ENCODE peak calls at places on chromosomes 1 and 21, in five cellular contexts. X, A, N, R and S are unnamed samples.

GRCh38 chr1:32208463-32208862 is 426 bp upstream of the DCDC2B start:
- DNase-seq in X (no peak), A (no peak), N (no peak), R (no peak), S (no peak)

GRCh38 chr1:161019767-161020572 is 982 bp downstream of the F11R start:
- DNase-seq in X (peak), A (peak), N (no peak), R (no peak), S (no peak)

GRCh38 chr1:173269490-173270230 is 62.5 kb upstream of the TNFSF4 start:
- DNase-seq in X (no peak), A (no peak), N (no peak), R (no peak), S (no peak)

GRCh38 chr1:9798236-9799130 is 25.3 kb downstream of the CLSTN1 start:
- DNase-seq in X (no peak), A (no peak), N (no peak), R (no peak), S (peak)

GRCh38 chr1:42913426-42914091 is 45.1 kb downstream of the SLC2A1 start:
- DNase-seq in X (no peak), A (no peak), N (no peak), R (no peak), S (no peak)

GRCh38 chr1:23720256-23720995 is 22.8 kb upstream of the ELOA start:
- DNase-seq in X (no peak), A (no peak), N (no peak), R (no peak), S (no peak)

GRCh38 chr21:33961061-33961460 is 45.5 kb upstream of the ATP5PO start:
- DNase-seq in X (no peak), A (no peak), N (no peak), R (no peak), S (no peak)

GRCh38 chr1:48610628-48611542 is 138.9 kb upstream of the SPATA6 start:
- DNase-seq in X (peak), A (no peak), N (no peak), R (no peak), S (no peak)

GRCh38 chr1:78072216-78072615 is 26.4 kb downstream of the GIPC2 start:
- DNase-seq in X (no peak), A (no peak), N (no peak), R (no peak), S (no peak)

GRCh38 chr1:6249732-6250689 is 6.0 kb downstream of the HES3 start:
- DNase-seq in X (no peak), A (no peak), N (no peak), R (no peak), S (no peak)

GRCh38 chr1:223700388-223700918 is 11.9 kb upstream of the CAPN2 start:
- DNase-seq in X (no peak), A (no peak), N (no peak), R (no peak), S (peak)

GRCh38 chr1:155122308-155122707 is 5.4 kb upstream of the EFNA1 start:
- DNase-seq in X (no peak), A (no peak), N (no peak), R (no peak), S (no peak)

GRCh38 chr1:24709748-24710416 is 35.4 kb upstream of the CLIC4 start:
- DNase-seq in X (no peak), A (no peak), N (no peak), R (no peak), S (no peak)

GRCh38 chr21:36059823-36060158 is 535 bp downstream of the SETD4 start:
- DNase-seq in X (peak), A (peak), N (no peak), R (no peak), S (peak)

GRCh38 chr1:151502035-151502728 is 9.0 kb upstream of the CGN start:
- DNase-seq in X (no peak), A (no peak), N (no peak), R (no peak), S (no peak)

GRCh38 chr1:212565571-212566305 is 42.8 kb upstream of the ATF3 start:
- DNase-seq in X (no peak), A (no peak), N (no peak), R (peak), S (no peak)

GRCh38 chr1:212568978-212569537 is 39.5 kb upstream of the ATF3 start:
- DNase-seq in X (no peak), A (no peak), N (no peak), R (no peak), S (no peak)

GRCh38 chr1:212565079-212565478 is 43.5 kb upstream of the ATF3 start:
- DNase-seq in X (no peak), A (no peak), N (no peak), R (peak), S (no peak)

GRCh38 chr1:212567676-212568075 is 40.9 kb upstream of the ATF3 start:
- DNase-seq in X (no peak), A (no peak), N (no peak), R (no peak), S (no peak)

DNA sequence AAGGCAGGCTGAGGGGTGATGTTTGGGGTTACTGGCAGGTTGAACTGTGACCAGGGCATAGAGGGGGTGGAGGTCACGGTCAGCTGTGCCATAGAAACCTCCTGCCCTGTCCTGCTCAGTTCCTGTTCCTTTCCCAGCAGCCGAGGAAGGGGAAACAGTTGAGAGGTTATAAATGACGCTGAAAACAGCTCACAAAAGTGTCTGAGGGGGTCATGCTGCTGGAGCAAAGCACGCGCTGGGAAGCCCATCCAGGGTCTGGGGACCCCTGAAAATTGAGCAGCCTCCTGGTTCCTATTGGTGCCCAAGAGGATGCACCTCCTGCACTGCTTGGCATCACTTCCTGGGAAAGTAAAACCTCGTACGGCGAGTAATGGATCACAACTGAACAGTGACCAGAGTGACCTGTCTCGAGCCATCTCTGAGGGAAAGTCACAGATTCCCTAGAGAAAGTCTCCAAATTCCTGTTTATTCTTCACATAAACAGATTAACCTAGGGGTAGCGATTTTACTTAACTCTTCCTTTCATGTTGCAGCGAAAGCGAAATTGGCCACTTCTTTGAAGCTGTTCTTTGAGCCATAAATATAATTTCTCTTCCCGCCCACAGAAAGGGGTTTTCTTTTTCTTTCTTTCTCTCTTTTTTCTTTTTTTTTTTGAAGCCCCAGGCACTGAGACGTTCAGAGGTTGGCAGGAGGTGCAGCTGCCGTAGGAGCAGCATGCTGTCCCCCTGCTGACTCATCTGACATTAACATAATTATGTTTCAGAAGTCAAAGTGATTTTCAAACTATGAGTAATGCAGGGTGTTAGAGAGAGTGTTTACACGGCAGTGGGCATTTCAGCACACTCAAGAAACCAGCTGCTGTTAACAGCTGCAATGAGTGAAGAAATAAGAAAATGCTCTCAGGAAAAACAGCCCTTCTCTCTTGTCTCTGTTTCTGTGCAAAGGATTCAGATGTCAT is 41.8 kb upstream of the ATF3 start:
- DNase-seq in X (peak), A (peak), N (peak), R (peak), S (no peak)
- TF ChIP-seq POLR2A in X (no peak), A (no peak), N (no peak), R (no peak), S (no peak)

GRCh38 chr1:198667186-198667585 is 28.3 kb downstream of the PTPRC start:
- DNase-seq in X (no peak), A (no peak), N (no peak), R (no peak), S (no peak)

GRCh38 chr1:198671136-198671535 is 32.3 kb downstream of the PTPRC start:
- DNase-seq in X (no peak), A (no peak), N (no peak), R (no peak), S (no peak)

GRCh38 chr1:198669771-198670170 is 30.9 kb downstream of the PTPRC start:
- DNase-seq in X (no peak), A (no peak), N (no peak), R (no peak), S (no peak)

GRCh38 chr1:198667796-198668195 is 29.0 kb downstream of the PTPRC start:
- DNase-seq in X (no peak), A (no peak), N (no peak), R (no peak), S (no peak)

DNA sequence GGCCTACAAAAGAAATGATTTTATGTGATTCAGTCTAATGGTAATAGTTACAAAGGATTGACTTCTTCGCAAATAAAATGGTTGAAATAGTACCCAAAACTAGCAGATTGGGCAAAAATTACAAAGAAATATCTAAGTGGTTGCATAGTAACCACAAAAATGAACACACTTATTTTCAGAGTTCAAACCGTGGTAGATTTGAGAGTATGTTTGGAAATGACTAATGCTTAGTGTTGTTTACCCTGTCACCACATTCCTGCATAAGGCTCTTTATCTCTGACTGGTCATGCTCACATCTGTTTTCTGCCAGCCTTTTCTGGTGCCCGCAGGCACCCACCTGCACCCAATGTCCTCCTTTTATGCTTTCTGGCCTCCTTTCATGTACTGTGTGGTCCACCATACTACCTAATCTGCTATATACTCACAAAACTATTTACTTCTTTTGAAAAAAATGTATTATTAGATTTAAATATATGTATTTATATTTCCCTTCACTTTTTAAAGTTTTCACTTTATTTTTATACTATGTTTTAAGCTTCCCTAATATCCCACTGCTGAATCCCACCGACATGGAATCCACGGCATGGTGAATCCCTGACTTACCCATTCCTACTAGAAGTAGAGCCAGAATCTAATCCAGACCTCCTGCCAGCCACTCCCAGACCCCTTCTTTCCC is 30.3 kb downstream of the PTPRC start:
- DNase-seq in X (no peak), A (no peak), N (no peak), R (no peak), S (no peak)
- TF ChIP-seq POLR2A in X (no peak), A (no peak), N (no peak), R (no peak), S (no peak)

GRCh38 chr1:208135354-208135753 is 108.8 kb downstream of the PLXNA2 start:
- DNase-seq in X (no peak), A (no peak), N (no peak), R (no peak), S (no peak)
- TF ChIP-seq POLR2A in X (no peak), A (no peak), N (no peak), R (no peak), S (no peak)

DNA sequence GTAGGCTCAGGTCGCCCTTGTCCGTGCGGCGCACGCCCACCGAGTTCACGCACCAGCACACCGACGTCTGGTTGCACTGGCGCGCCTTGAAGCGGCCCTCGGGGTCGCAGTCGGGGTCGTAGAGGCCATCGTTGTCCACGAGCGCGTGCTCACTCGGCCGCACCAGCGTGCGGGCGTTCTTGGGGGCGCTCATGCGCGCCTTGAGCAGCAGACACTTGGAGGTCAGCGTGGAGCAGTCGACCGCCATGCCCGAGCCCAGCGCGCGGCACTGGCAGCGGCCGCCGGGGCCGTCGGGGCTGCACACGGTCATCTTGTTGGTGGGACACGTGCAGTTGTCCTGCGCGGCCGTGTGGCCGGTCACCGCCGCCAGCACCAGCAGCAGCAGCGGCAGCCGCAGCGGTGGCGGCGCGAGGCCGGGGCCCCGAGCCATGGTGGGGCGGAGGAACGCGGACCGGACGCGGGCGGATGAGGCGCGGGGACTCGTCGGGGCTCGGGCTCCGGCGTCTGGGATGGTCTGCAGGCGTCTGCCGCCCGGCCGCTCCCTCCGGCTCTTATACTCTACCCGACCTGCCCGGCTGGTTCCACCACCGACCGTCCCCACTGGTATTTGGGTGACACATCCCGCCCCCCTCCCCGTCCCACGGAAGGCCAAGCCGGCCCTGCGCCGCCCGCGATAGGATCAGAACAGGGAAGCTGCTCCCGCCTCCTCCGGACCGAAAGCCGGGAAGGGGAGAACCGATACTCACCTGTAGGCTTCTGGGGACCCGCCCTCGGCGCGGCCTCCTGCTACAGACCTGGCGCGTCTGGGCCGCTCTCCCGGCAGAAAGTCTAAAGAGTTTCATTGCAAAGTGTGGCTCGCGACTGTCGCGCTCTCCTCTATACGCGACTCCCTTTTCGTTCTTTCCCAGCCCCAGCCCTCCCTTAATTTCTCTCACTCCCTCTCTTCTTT is at the start of gene TACSTD2:
- DNase-seq in X (no peak), A (peak), N (no peak), R (no peak), S (peak)
- TF ChIP-seq POLR2A in X (no peak), A (peak), N (no peak), R (no peak), S (no peak)

GRCh38 chr1:29124366-29125236 is 898 bp upstream of the TMEM200B start:
- DNase-seq in X (peak), A (peak), N (peak), R (peak), S (peak)
- TF ChIP-seq POLR2A in X (peak), A (no peak), N (no peak), R (peak), S (peak)

GRCh38 chr1:944341-945325 is 14.4 kb downstream of the NOC2L start:
- DNase-seq in X (peak), A (no peak), N (no peak), R (no peak), S (no peak)

GRCh38 chr1:942411-942821 is 16.6 kb downstream of the NOC2L start:
- DNase-seq in X (no peak), A (no peak), N (no peak), R (no peak), S (no peak)

GRCh38 chr1:943545-944340 is 15.3 kb downstream of the NOC2L start:
- DNase-seq in X (no peak), A (no peak), N (no peak), R (no peak), S (no peak)

GRCh38 chr1:941588-942383 is 17.3 kb downstream of the NOC2L start:
- DNase-seq in X (peak), A (no peak), N (peak), R (peak), S (no peak)

GRCh38 chr1:942864-943533 is 16.1 kb downstream of the NOC2L start:
- DNase-seq in X (peak), A (no peak), N (no peak), R (no peak), S (no peak)
- TF ChIP-seq POLR2A in X (no peak), A (no peak), N (no peak), R (no peak), S (no peak)

DNA sequence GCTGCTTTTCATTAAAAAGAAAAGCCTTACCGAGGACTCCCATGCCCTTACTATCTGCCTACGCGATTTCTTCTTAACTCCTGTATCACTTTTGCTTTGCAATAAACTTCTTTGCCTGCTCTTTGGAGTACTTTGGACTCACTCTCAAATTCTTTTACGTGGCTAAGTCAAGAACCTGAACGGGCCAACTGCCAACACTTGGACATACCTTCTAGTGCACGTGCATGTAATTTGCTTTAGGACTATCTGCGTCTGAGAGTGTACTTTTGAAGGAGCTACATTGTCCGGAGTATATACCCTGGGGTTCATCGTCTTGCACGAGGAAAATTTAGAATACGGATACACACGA is 3.6 kb upstream of the OTUD3 start:
- DNase-seq in X (no peak), A (no peak), N (no peak), R (no peak), S (no peak)
- TF ChIP-seq POLR2A in X (no peak), A (no peak), N (no peak), R (no peak), S (no peak)

DNA sequence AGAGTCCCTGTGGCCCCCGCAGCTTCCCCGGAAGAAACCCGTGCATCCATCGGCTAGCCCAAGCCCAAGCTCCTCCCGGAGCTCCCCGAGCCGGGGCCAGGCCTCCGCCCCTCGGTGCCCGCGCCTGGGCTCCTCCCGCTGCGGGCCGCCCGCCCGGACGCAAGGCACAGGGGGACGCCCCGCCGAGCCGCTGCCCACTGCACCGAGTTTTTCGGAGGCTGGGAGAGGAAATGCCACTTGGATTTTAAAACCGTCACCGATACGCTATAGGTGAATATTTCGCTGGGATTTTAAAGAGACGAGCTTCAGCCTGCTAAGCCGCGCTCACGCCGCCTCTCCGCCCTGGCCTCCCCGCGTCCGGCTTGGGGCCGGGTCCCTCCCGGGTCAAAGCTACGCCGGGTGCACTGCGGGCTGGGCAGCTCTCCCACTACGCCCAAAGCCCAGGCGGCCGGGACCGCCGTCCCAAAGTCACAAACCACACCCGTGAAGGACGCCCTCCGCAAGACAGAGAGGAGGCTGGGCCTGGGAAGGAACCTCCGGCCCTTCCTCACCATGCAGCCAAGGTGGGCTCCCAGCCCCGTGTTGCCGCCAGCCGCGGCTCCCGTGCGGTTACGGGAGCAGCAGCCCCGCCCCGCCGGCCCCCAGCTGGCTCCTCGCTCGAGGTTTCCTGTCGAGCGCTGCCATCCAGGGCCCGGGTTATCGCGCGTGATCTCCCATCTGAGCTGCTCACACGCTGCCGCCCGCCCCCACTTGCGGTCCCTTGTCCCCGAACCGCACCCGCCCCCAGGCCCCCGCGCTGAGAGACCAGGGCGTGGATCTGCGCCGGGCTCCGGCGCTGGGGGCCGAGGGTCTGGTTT is 63.2 kb downstream of the CD247 start:
- DNase-seq in X (peak), A (peak), N (peak), R (no peak), S (no peak)
- TF ChIP-seq POLR2A in X (peak), A (no peak), N (no peak), R (no peak), S (no peak)

GRCh38 chr1:16217061-16217785 is 4.8 kb upstream of the ARHGEF19 start:
- DNase-seq in X (peak), A (peak), N (peak), R (peak), S (peak)
- TF ChIP-seq POLR2A in X (peak), A (no peak), N (no peak), R (no peak), S (no peak)